ENCODE peak calls at places on chromosomes 4 and X, in six cellular contexts. U is HEK293T, F is NCI-H1105 treated with DMSO at 0.1 percent for 48 hours, J is astrocyte of the spinal cord, M is mesenchymal stem cell, X is AG04450. P is an unnamed sample.

GRCh38 chr4:145011636-145012035 is 86.4 kb downstream of the ANAPC10 start:
- DNase-seq in J (no peak), U (no peak), X (no peak), M (no peak), F (no peak), P (no peak)

GRCh38 chr4:159175165-159175988 is 72.5 kb downstream of the RAPGEF2 start:
- DNase-seq in F (peak), U (peak), M (peak), J (peak), X (peak), P (peak)

GRCh38 chr4:2269206-2269531 is 7.3 kb upstream of the MXD4 start:
- DNase-seq in M (no peak), X (no peak), U (no peak), F (no peak), J (no peak), P (no peak)

GRCh38 chr4:55409468-55410171 is 13.9 kb downstream of the TMEM165 start:
- DNase-seq in M (peak), X (no peak), J (peak), U (no peak), F (no peak), P (no peak)

GRCh38 chrX:110056419-110056818 is 53.5 kb downstream of the TMEM164 start:
- DNase-seq in X (no peak), J (no peak), U (no peak), F (no peak), M (no peak), P (no peak)

GRCh38 chr4:184288451-184289178 is 70.9 kb upstream of the ENPP6 start:
- DNase-seq in U (no peak), M (no peak), J (no peak), X (no peak), F (no peak), P (no peak)

GRCh38 chrX:39985116-39985515 is 112.6 kb downstream of the BCOR start:
- DNase-seq in M (no peak), F (no peak), X (no peak), J (no peak), U (no peak), P (no peak)

GRCh38 chrX:69045616-69046345 is 119.5 kb downstream of the PJA1 start:
- DNase-seq in X (no peak), F (no peak), M (no peak), U (no peak), J (no peak), P (no peak)

GRCh38 chr4:120331486-120332281 is 265.0 kb upstream of the MAD2L1 start:
- DNase-seq in M (peak), J (peak), F (no peak), U (peak), X (no peak), P (no peak)

GRCh38 chr4:186881521-186882220 is 158.0 kb upstream of the FAT1 start:
- DNase-seq in M (peak), J (peak), U (no peak), X (peak), F (no peak), P (no peak)

GRCh38 chrX:81586091-81586490 is 384.2 kb downstream of the SH3BGRL start:
- DNase-seq in U (no peak), M (no peak), J (no peak), F (no peak), X (no peak), P (no peak)

GRCh38 chrX:137707348-137707747 is 141.4 kb downstream of the ZIC3 start:
- DNase-seq in J (no peak), X (no peak), F (no peak), U (no peak), M (no peak), P (no peak)

GRCh38 chrX:154056739-154057367 is 37.2 kb upstream of the IRAK1 start:
- DNase-seq in U (no peak), X (no peak), J (no peak), F (no peak), M (peak), P (no peak)